ENCODE peak calls at places on chromosomes 1 and 21, in four cellular contexts. L is lower lobe of right lung, E is left lung, W is fibroblast of the aortic adventitia. Z is an unnamed sample.

GRCh38 chr1:198543670-198544260 is 3.3 kb upstream of the ATP6V1G3 start:
- DNase-seq in E (no peak), L (no peak), W (no peak), Z (no peak)

GRCh38 chr1:217539510-217539909 is 91.4 kb downstream of the GPATCH2 start:
- DNase-seq in L (no peak), E (no peak), W (no peak), Z (no peak)

GRCh38 chr1:179781962-179782361 is 38.9 kb downstream of the FAM163A start:
- DNase-seq in L (no peak), E (no peak), W (peak; percentile 16), Z (no peak)

GRCh38 chr1:70714149-70714548 is 303.1 kb downstream of the CTH start:
- DNase-seq in E (no peak), W (peak; percentile 10), L (no peak), Z (no peak)

GRCh38 chr1:183283286-183283685 is 97.2 kb downstream of the LAMC2 start:
- DNase-seq in E (no peak), W (no peak), L (no peak), Z (no peak)

GRCh38 chr1:52477876-52478275 is 73.5 kb downstream of the PRPF38A start:
- DNase-seq in E (no peak), L (no peak), W (no peak), Z (no peak)

GRCh38 chr1:76782777-76783176 is 84.5 kb upstream of the ST6GALNAC5 start:
- DNase-seq in E (no peak), L (no peak), W (peak; percentile 4), Z (peak; percentile 46)

GRCh38 chr1:158046726-158047510 is 53.5 kb downstream of the KIRREL1 start:
- DNase-seq in L (no peak), W (no peak), E (no peak), Z (no peak)

GRCh38 chr1:213720032-213720431 is 267.7 kb upstream of the PROX1 start:
- DNase-seq in E (no peak), W (no peak), L (no peak), Z (no peak)

GRCh38 chr1:150808851-150809250 is 791 bp upstream of the CTSK start:
- DNase-seq in L (no peak), E (no peak), W (peak; percentile 73), Z (no peak)

GRCh38 chr1:210299501-210299900 is 29.2 kb upstream of the HHAT start:
- DNase-seq in E (no peak), W (no peak), L (no peak), Z (no peak)

GRCh38 chr1:80918365-80918764 is 882.4 kb upstream of the ADGRL2 start:
- DNase-seq in E (no peak), W (no peak), L (no peak), Z (no peak)

GRCh38 chr1:17704176-17704575 is 51.0 kb upstream of the ACTL8 start:
- DNase-seq in L (no peak), W (no peak), E (no peak), Z (no peak)

GRCh38 chr1:6859415-6860343 is 74.4 kb downstream of the CAMTA1 start:
- DNase-seq in E (no peak), L (no peak), W (peak; percentile 99), Z (peak; percentile 94)

GRCh38 chr1:244741692-244742091 is 88.8 kb downstream of the DESI2 start:
- DNase-seq in L (no peak), W (no peak), E (no peak), Z (no peak)

GRCh38 chr1:61091455-61091854 is 9.1 kb downstream of the NFIA start:
- DNase-seq in W (no peak), L (no peak), E (no peak), Z (no peak)

GRCh38 chr21:41958886-41959563 is 5.2 kb upstream of the C2CD2 start:
- DNase-seq in W (no peak), L (no peak), E (no peak), Z (no peak)

GRCh38 chr21:28754127-28754611 is 238.5 kb downstream of the LTN1 start:
- DNase-seq in L (no peak), W (peak; percentile 99), E (no peak), Z (peak; percentile 97)

GRCh38 chr1:241423541-241424479 is 66.8 kb upstream of the RGS7 start:
- DNase-seq in E (peak; percentile 81), L (no peak), W (peak; percentile 47), Z (no peak)

DNA sequence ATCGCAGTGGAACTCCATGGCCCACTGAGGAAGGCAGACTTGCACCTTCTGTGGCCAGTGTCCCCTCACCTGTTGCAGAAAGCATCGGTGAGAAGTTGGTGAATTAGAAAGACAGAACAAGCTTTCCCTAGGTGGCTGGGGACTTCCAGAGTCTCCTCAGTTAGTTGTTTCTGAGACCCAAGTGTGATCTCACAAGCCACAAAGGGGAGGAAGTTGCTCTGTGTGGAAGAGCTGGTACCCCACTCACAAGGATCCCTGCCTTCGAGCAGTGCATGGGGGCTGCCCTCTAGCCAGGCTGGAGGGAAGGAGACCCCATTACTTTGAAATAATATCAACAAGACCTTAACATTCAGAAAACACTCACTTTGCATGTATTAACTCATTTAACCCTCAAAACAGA is 2.1 kb downstream of the PRELP start:
- DNase-seq in W (no peak), E (no peak), L (no peak), Z (no peak)
- H3K4me3 ChIP-seq in W (no peak overlapping the region), E (no peak overlapping the region), L (peak overlapping the region; percentile 48), Z (no peak overlapping the region)

DNA sequence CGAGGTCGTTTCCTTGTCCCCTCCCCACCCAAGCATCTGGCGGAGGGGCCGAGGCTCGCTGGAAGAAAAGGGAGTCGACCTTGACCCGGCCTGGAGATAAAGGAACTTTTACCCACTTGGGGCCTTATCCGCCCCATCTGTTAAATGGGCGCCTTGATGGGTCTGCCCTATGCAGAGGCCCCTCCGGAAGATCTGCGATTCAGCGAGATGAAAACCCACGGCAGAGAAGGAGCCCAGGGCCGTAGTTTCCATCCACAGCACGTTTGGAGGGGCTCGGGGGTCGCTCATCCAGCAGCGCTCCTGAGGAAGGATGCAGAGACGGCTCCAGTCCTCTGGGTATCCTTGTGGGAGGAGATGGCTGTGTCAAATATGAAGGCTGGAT is 518 bp downstream of the NCMAP start:
- DNase-seq in E (no peak), L (no peak), W (no peak), Z (no peak)
- H3K4me3 ChIP-seq in E (peak overlapping the region; percentile 30), L (peak overlapping the region; percentile 49), W (no peak overlapping the region), Z (no peak overlapping the region)

GRCh38 chr1:115753830-115754229 is 14.7 kb downstream of the CASQ2 start:
- DNase-seq in L (no peak), W (no peak), E (no peak), Z (no peak)
- H3K4me3 ChIP-seq in L (no peak overlapping the region), W (no peak overlapping the region), E (no peak overlapping the region), Z (no peak overlapping the region)

GRCh38 chr1:109802136-109802900 is 38.6 kb upstream of the EPS8L3 start:
- DNase-seq in L (no peak), E (no peak), W (no peak), Z (no peak)

GRCh38 chr1:109800291-109800690 is 36.6 kb upstream of the EPS8L3 start:
- DNase-seq in E (no peak), W (no peak), L (no peak), Z (no peak)

GRCh38 chr1:109802901-109803561 is 39.3 kb upstream of the EPS8L3 start:
- DNase-seq in E (no peak), L (peak; percentile 29), W (no peak), Z (no peak)

GRCh38 chr1:109803901-109804331 is 40.2 kb upstream of the EPS8L3 start:
- DNase-seq in L (no peak), W (peak; percentile 31), E (no peak), Z (no peak)

DNA sequence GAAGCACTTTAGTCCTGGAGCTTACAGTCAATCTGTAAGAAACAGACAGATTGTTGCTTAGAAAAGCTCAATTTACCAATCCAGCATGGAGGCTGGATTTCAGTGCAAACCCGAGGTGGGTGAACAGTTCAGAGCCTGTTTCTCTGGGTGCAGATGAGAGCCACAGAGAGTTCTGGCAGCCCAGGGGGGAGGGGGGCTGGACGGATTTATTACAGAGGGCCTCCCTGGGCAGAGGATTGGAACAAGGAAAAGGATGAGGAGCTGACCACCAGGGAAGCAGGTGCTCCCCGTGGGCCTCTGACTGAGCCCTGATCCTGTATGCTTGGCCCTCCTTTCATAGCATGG is 38.0 kb upstream of the EPS8L3 start:
- DNase-seq in W (no peak), L (no peak), E (no peak), Z (no peak)
- H3K4me3 ChIP-seq in W (no peak overlapping the region), L (no peak overlapping the region), E (no peak overlapping the region), Z (no peak overlapping the region)

DNA sequence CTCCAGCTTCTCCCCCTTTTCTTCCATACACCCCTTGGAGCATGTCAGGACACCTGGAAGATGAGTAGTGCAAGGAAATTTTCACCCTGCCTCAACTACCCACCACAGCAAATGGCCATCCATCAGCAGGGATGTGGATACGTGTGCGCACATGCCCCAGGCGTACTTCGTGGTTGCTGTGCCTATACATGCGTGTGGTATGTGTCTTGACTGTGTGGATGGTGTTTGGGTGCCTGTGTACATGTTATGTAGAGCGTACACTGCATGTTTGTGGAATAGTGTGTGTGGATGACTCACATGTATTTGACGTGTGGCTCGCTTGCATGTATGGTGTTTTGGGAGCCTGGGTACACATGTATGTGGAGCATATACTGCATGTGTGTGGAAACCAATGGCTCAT is 158.5 kb downstream of the RRAGC start:
- DNase-seq in E (no peak), L (no peak), W (no peak), Z (no peak)
- H3K4me3 ChIP-seq in E (no peak overlapping the region), L (no peak overlapping the region), W (no peak overlapping the region), Z (no peak overlapping the region)

GRCh38 chr1:25661043-25661807 is 44.6 kb downstream of the MAN1C1 start:
- DNase-seq in E (no peak), W (no peak), L (no peak), Z (no peak)
- H3K4me3 ChIP-seq in E (no peak overlapping the region), W (no peak overlapping the region), L (no peak overlapping the region), Z (no peak overlapping the region)

DNA sequence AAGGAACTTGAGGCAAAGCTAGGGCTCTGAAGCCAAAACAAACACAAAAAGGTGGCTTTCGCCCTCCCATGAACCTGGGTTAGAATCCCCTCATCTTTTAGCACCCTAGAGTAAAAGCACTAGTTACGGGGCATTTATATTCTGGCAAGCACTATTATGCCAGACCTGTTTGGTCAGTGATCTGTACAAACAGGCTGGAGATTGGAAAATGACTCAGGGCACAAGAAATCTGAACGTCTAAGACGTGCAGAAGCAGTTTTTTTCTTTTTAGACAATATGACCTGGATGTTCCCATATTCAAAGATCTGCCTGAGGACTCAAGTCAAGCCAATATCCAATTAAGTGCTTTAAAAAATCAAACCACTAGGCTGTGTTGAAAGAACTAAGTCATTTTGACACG is 3.0 kb downstream of the ZNF436 start:
- DNase-seq in E (no peak), W (no peak), L (no peak), Z (no peak)
- H3K4me3 ChIP-seq in E (no peak overlapping the region), W (peak overlapping the region; percentile 34), L (no peak overlapping the region), Z (no peak overlapping the region)

DNA sequence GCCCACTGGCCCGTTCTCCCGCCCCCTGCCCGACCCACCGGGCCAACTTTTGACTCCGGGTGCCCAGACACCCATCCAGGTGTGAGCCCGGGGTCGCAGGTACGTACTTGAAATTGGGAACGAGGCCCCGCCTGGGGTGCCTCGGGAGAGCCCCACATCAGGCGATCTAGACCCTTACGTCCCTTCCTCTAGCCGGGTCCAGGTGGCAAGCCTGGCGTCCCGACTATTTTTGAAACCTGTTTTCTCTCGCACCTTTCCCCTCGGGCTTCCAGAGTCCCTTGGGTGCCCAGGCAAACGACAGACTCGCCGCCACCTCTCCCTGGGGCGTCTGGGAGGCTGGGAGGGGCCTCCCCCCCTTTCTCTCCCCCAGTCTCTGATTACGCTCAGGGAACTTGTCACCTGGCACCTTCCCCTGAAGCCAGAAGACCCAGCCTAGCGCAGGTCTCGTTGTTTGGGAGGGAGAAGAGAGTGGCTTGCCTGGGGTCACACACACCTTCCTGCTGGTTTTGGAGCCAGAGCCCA is 898 bp downstream of the LDLRAP1 start:
- DNase-seq in E (no peak), W (no peak), L (no peak), Z (no peak)
- H3K4me3 ChIP-seq in E (peak overlapping the region; percentile 84), W (peak overlapping the region; percentile 79), L (peak overlapping the region; percentile 90), Z (peak overlapping the region; percentile 89)

Z was measured in AG09309.